ENCODE peak calls at places on chromosomes 4 and X, in nine cellular contexts. D, A, T, Y, J, Z, R, X and E are unnamed samples.

GRCh38 chr4:184374006-184374405 is 100.3 kb downstream of the IRF2 start:
- DNase-seq in Y (no peak), R (no peak), J (no peak), A (no peak), D (no peak), T (no peak), Z (no peak), X (no peak), E (no peak)

GRCh38 chr4:7398104-7398423 is 36.7 kb downstream of the PSAPL1 start:
- DNase-seq in X (peak), Y (no peak), Z (peak), R (no peak), D (no peak), J (no peak), A (peak), T (peak), E (peak)

GRCh38 chr4:25253072-25253447 is 19.2 kb downstream of the PI4K2B start:
- DNase-seq in R (no peak), Z (no peak), D (no peak), X (peak), Y (no peak), A (peak), T (no peak), J (no peak), E (no peak)

GRCh38 chr4:83780334-83780733 is 244.4 kb downstream of the GPAT3 start:
- DNase-seq in X (peak), D (no peak), A (peak), Y (no peak), J (no peak), R (no peak), T (no peak), Z (no peak), E (no peak)

GRCh38 chr4:87819281-87819919 is 13.4 kb upstream of the MEPE start:
- DNase-seq in Y (no peak), R (no peak), X (peak), D (no peak), A (peak), J (no peak), T (peak), Z (no peak), E (no peak)

GRCh38 chrX:40845331-40845911 is 110.1 kb upstream of the MED14 start:
- DNase-seq in Z (peak), D (no peak), A (no peak), R (no peak), J (no peak), Y (no peak), T (peak), X (peak), E (no peak)

GRCh38 chr4:173005912-173006633 is 162.5 kb upstream of the GALNT7 start:
- DNase-seq in J (no peak), A (no peak), Y (no peak), Z (no peak), R (no peak), T (no peak), D (no peak), X (no peak), E (no peak)

GRCh38 chrX:150060406-150060805 is 122.1 kb upstream of the EOLA2 start:
- DNase-seq in D (no peak), R (no peak), X (peak), A (no peak), T (no peak), Z (no peak), Y (no peak), J (no peak), E (no peak)

GRCh38 chr4:21801661-21802355 is 146.8 kb downstream of the KCNIP4 start:
- DNase-seq in Y (no peak), T (no peak), D (no peak), J (no peak), Z (no peak), X (peak), R (no peak), A (no peak), E (no peak)

GRCh38 chrX:118346258-118347094 is 570 bp downstream of the WDR44 start:
- DNase-seq in X (peak), R (peak), D (peak), Z (peak), Y (peak), T (peak), A (peak), J (peak), E (peak)

GRCh38 chr4:146243141-146243882 is 29.0 kb downstream of the REELD1 start:
- DNase-seq in J (no peak), Z (no peak), X (peak), Y (no peak), A (no peak), T (no peak), D (no peak), R (no peak), E (no peak)

GRCh38 chrX:129099206-129099605 is 424.1 kb downstream of the SMARCA1 start:
- DNase-seq in X (no peak), T (no peak), Z (no peak), J (no peak), R (no peak), Y (no peak), A (no peak), D (no peak), E (no peak)

GRCh38 chrX:113136841-113137240 is 296.2 kb upstream of the AMOT start:
- DNase-seq in Z (no peak), T (no peak), Y (no peak), D (no peak), A (no peak), X (no peak), J (no peak), R (no peak), E (no peak)

GRCh38 chr4:167713756-167714155 is 378.6 kb upstream of the ANXA10 start:
- DNase-seq in T (no peak), Z (no peak), R (no peak), Y (no peak), X (peak), A (no peak), J (no peak), D (no peak), E (no peak)

GRCh38 chr4:176377705-176378302 is 58.0 kb downstream of the SPCS3 start:
- DNase-seq in R (no peak), Z (no peak), J (no peak), X (peak), D (peak), T (peak), Y (no peak), A (peak), E (peak)

GRCh38 chr4:141046255-141046654 is 87.0 kb downstream of the RNF150 start:
- DNase-seq in T (peak), X (peak), D (no peak), Y (no peak), Z (no peak), J (no peak), R (no peak), A (peak), E (no peak)

GRCh38 chr4:114025176-114025777 is 45.8 kb upstream of the ARSJ start:
- DNase-seq in Y (no peak), J (no peak), T (peak), Z (no peak), D (peak), A (no peak), X (no peak), R (no peak), E (no peak)